ENCODE peak calls at places on chromosomes 4 and X, in nine cellular contexts. H, R, N, O, L, U, M, P and D are unnamed samples.

GRCh38 chr4:6183740-6184139 is 16.6 kb downstream of the JAKMIP1 start:
- DNase-seq in H (no peak), R (no peak), N (no peak), O (no peak), L (no peak), U (no peak), M (no peak), P (no peak), D (no peak)

GRCh38 chr4:7462509-7462971 is 27.8 kb upstream of the PSAPL1 start:
- DNase-seq in H (no peak), R (no peak), N (no peak), O (peak), L (peak), U (peak), M (no peak), P (peak), D (no peak)

GRCh38 chr4:137614491-137614890 is 82.2 kb upstream of the PCDH18 start:
- DNase-seq in H (no peak), R (no peak), N (no peak), O (no peak), L (no peak), U (no peak), M (no peak), P (no peak), D (no peak)

GRCh38 chr4:182297659-182298058 is 54.5 kb downstream of the TENM3 start:
- DNase-seq in H (no peak), R (peak), N (no peak), O (no peak), L (no peak), U (peak), M (no peak), P (no peak), D (no peak)

GRCh38 chrX:122591546-122591945 is 592.5 kb upstream of the GRIA3 start:
- DNase-seq in H (no peak), R (no peak), N (no peak), O (no peak), L (no peak), U (no peak), M (no peak), P (no peak), D (no peak)

GRCh38 chrX:132023896-132024386 is 839 bp downstream of the STK26 start:
- DNase-seq in H (no peak), R (no peak), N (peak), O (no peak), L (no peak), U (peak), M (no peak), P (peak), D (no peak)

GRCh38 chrX:1661048-1661921 is 46.4 kb downstream of the ASMT start:
- DNase-seq in H (no peak), R (no peak), N (peak), O (no peak), L (peak), U (no peak), M (peak), P (no peak), D (no peak)

GRCh38 chr4:65007841-65008439 is 598.7 kb upstream of the TECRL start:
- DNase-seq in H (no peak), R (peak), N (no peak), O (no peak), L (peak), U (peak), M (no peak), P (peak), D (peak)

GRCh38 chr4:2407991-2408342 is 10.5 kb downstream of the ZFYVE28 start:
- DNase-seq in H (no peak), R (no peak), N (no peak), O (no peak), L (no peak), U (no peak), M (no peak), P (no peak), D (no peak)

GRCh38 chr4:83358410-83358809 is 23.8 kb upstream of the HPSE start:
- DNase-seq in H (no peak), R (peak), N (no peak), O (no peak), L (peak), U (peak), M (no peak), P (no peak), D (peak)

GRCh38 chr4:107818301-107818910 is 6.3 kb upstream of the SGMS2 start:
- DNase-seq in H (no peak), R (no peak), N (no peak), O (no peak), L (no peak), U (no peak), M (no peak), P (no peak), D (no peak)

GRCh38 chr4:186104114-186104894 is at the start of gene FAM149A:
- DNase-seq in H (no peak), R (no peak), N (peak), O (no peak), L (no peak), U (no peak), M (peak), P (peak), D (no peak)